ENCODE peak calls at places on chromosomes 6 and 20, in four cellular contexts. One of them, this sample, is unnamed.

GRCh38 chr20:39310363-39311037 is 348.4 kb downstream of the DHX35 start:
- DNase-seq in spleen: no peak
- DNase-seq in NB4: no peak
- DNase-seq in A549: no peak
- DNase-seq in this sample: no peak

GRCh38 chr20:6007094-6007528 is 46.7 kb downstream of the LRRN4 start:
- DNase-seq in A549: no peak
- DNase-seq in NB4: peak; percentile 39
- DNase-seq in spleen: no peak
- DNase-seq in this sample: no peak

GRCh38 chr6:17551383-17551958 is 48.6 kb upstream of the FAM8A1 start:
- DNase-seq in A549: no peak
- DNase-seq in spleen: no peak
- DNase-seq in NB4: no peak
- DNase-seq in this sample: no peak

GRCh38 chr6:98041921-98042320 is 758.9 kb upstream of the MMS22L start:
- DNase-seq in NB4: no peak
- DNase-seq in spleen: no peak
- DNase-seq in A549: no peak
- DNase-seq in this sample: no peak

GRCh38 chr20:53387983-53388675 is 205.5 kb downstream of the ZNF217 start:
- DNase-seq in NB4: no peak
- DNase-seq in A549: no peak
- DNase-seq in spleen: no peak
- DNase-seq in this sample: no peak

GRCh38 chr6:139124887-139125672 is 9.8 kb upstream of the HECA start:
- DNase-seq in spleen: peak; percentile 90
- DNase-seq in NB4: peak; percentile 92
- DNase-seq in A549: peak; percentile 53
- DNase-seq in this sample: no peak

GRCh38 chr6:64831680-64832079 is 875.3 kb downstream of the EYS start:
- DNase-seq in A549: no peak
- DNase-seq in NB4: no peak
- DNase-seq in spleen: no peak
- DNase-seq in this sample: no peak

GRCh38 chr20:50858525-50858924 is 63.7 kb downstream of the BCAS4 start:
- DNase-seq in NB4: no peak
- DNase-seq in spleen: no peak
- DNase-seq in A549: no peak
- DNase-seq in this sample: no peak

GRCh38 chr6:33926451-33926850 is 122.6 kb upstream of the MLN start:
- DNase-seq in A549: peak; percentile 8
- DNase-seq in NB4: peak; percentile 55
- DNase-seq in spleen: no peak
- DNase-seq in this sample: no peak

GRCh38 chr6:56758553-56758952 is 115.9 kb upstream of the DST start:
- DNase-seq in spleen: no peak
- DNase-seq in A549: no peak
- DNase-seq in NB4: no peak
- DNase-seq in this sample: no peak

GRCh38 chr6:56756219-56756789 is 113.6 kb upstream of the DST start:
- DNase-seq in A549: no peak
- DNase-seq in NB4: no peak
- DNase-seq in spleen: no peak
- DNase-seq in this sample: no peak

GRCh38 chr6:56758120-56758519 is 115.4 kb upstream of the DST start:
- DNase-seq in A549: no peak
- DNase-seq in NB4: no peak
- DNase-seq in spleen: no peak
- DNase-seq in this sample: no peak

GRCh38 chr6:56756791-56757582 is 114.3 kb upstream of the DST start:
- DNase-seq in NB4: no peak
- DNase-seq in spleen: no peak
- DNase-seq in A549: no peak
- DNase-seq in this sample: no peak

DNA sequence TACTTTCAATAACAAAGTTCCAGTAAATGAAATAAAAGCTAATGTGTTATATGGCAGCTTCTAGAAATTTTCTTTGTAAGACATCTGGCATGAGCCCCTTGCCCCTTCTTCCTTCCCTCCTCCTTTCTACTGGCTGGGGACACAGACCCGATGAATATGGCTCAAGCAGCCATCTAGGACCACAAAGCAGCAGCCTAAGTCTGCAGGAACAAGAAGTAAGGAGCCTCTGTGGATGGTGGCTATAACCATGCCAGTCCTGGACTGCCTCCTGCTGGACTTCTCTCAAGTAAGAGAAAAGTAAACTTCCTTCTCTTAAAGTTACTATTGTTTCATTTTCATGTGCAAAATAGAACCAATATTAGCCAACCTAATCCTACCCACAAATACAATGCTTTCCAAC is 114.9 kb upstream of the DST start:
- DNase-seq in NB4: peak; percentile 51
- DNase-seq in A549: peak; percentile 72
- DNase-seq in spleen: no peak
- DNase-seq in this sample: no peak
- TF ChIP-seq CTCF in NB4: no peak
- TF ChIP-seq CTCF in A549: peak; percentile 48
- TF ChIP-seq CTCF in spleen: peak; percentile 26
- TF ChIP-seq CTCF in this sample: no peak

GRCh38 chr6:96542702-96543101 is 20.2 kb upstream of the FHL5 start:
- DNase-seq in spleen: no peak
- DNase-seq in NB4: no peak
- DNase-seq in A549: peak; percentile 2
- DNase-seq in this sample: no peak
- TF ChIP-seq CTCF in spleen: no peak
- TF ChIP-seq CTCF in NB4: no peak
- TF ChIP-seq CTCF in A549: peak; percentile 20
- TF ChIP-seq CTCF in this sample: peak; percentile 62

GRCh38 chr6:70566751-70567382 is at the start of gene SDHAF4:
- DNase-seq in spleen: peak; percentile 98
- DNase-seq in NB4: peak; percentile 91
- DNase-seq in A549: peak; percentile 84
- DNase-seq in this sample: peak; percentile 93
- TF ChIP-seq CTCF in spleen: peak; percentile 31
- TF ChIP-seq CTCF in NB4: no peak
- TF ChIP-seq CTCF in A549: no peak
- TF ChIP-seq CTCF in this sample: no peak

GRCh38 chr6:78302411-78302810 is 564.9 kb upstream of the IRAK1BP1 start:
- DNase-seq in spleen: no peak
- DNase-seq in A549: no peak
- DNase-seq in NB4: no peak
- DNase-seq in this sample: no peak

GRCh38 chr6:78308025-78308424 is 559.3 kb upstream of the IRAK1BP1 start:
- DNase-seq in A549: peak; percentile 2
- DNase-seq in spleen: no peak
- DNase-seq in NB4: peak; percentile 26
- DNase-seq in this sample: no peak
- TF ChIP-seq CTCF in A549: no peak
- TF ChIP-seq CTCF in spleen: no peak
- TF ChIP-seq CTCF in NB4: no peak
- TF ChIP-seq CTCF in this sample: no peak

DNA sequence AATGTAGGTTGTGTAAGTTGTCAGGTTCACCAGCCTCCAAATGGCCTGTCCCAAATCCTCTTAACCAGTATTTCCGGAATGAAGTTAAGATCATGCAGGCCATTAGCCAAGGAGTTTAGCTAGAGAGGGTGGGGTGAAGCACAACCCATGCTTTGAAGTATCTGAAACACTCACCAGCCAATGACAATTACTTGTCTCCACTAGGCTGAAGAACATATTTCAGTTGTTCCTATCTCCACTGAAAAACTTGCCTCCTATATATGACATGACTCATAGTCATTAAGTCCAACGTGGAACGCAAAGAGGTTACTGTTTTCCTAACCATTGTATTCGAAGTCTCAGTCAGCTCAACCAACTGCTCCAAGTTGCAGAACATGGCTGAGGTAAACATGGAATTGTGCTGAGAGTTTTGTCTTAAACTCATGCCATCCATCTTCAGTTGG is 37.4 kb upstream of the TNFAIP3 start:
- DNase-seq in A549: no peak
- DNase-seq in spleen: no peak
- DNase-seq in NB4: no peak
- DNase-seq in this sample: no peak
- TF ChIP-seq CTCF in A549: no peak
- TF ChIP-seq CTCF in spleen: no peak
- TF ChIP-seq CTCF in NB4: no peak
- TF ChIP-seq CTCF in this sample: no peak

DNA sequence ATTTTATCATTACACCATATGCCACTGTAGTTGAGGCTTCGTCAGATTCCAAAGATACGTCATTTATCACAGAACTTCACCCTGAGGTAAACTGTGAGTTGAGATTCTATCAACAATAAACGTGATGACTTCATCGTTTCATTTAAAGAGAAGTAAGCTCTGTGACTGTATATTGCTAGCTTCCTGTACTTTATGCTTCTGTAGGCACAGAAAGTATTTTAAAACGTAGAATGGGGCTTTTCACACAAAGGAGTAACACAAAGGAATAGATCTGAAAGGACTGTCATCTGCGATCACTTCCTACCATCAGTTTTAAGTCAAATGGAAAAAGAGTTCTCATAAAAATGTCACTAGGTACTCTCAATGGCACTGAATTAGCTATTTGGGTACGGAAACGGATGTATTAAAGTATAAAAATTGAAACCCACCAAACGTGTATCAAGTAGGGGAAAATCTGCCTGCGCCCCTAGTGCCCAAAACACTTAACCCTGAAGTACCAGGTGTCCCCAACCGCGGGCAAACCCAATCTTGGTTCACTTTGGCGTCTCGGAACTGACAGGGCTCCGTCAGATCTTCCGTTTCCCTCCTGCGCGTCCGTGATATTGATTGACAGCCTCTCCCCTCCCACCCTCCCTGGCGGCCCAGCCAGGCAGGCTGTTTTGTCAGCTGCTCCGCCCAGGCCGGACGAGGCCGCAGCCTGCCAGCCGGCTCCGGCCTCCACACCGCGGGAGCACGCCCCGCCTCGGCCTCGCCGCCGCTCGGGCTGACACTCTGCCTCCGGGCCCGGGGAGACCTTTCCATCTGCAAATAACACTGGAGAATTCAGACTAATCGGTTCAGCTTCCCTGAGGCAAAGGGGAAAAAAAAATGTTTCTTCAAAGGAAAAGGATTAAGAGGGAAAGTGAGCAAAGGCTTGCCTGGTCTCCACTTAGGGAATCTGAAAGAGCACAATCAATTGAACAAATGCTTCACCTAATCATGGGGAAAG is 234.7 kb upstream of the MCHR2 start:
- DNase-seq in NB4: peak; percentile 90
- DNase-seq in A549: peak; percentile 78
- DNase-seq in spleen: peak; percentile 88
- DNase-seq in this sample: peak; percentile 75
- TF ChIP-seq CTCF in NB4: peak; percentile 12
- TF ChIP-seq CTCF in A549: no peak
- TF ChIP-seq CTCF in spleen: no peak
- TF ChIP-seq CTCF in this sample: no peak

GRCh38 chr20:34022154-34022842 is 28.6 kb downstream of the RALY start:
- DNase-seq in A549: peak; percentile 39
- DNase-seq in NB4: peak; percentile 51
- DNase-seq in spleen: no peak
- DNase-seq in this sample: no peak
- TF ChIP-seq CTCF in A549: peak; percentile 52
- TF ChIP-seq CTCF in NB4: peak; percentile 47
- TF ChIP-seq CTCF in spleen: no peak
- TF ChIP-seq CTCF in this sample: no peak

GRCh38 chr6:80010296-80010695 is 5.8 kb downstream of the TTK start:
- DNase-seq in NB4: no peak
- DNase-seq in spleen: no peak
- DNase-seq in A549: no peak
- DNase-seq in this sample: no peak
- TF ChIP-seq CTCF in NB4: no peak
- TF ChIP-seq CTCF in spleen: no peak
- TF ChIP-seq CTCF in A549: no peak
- TF ChIP-seq CTCF in this sample: no peak

GRCh38 chr6:4280721-4281120 is 145.3 kb upstream of the ECI2 start:
- DNase-seq in A549: peak; percentile 68
- DNase-seq in NB4: no peak
- DNase-seq in spleen: no peak
- DNase-seq in this sample: no peak

GRCh38 chr6:4280031-4280430 is 144.7 kb upstream of the ECI2 start:
- DNase-seq in spleen: no peak
- DNase-seq in NB4: no peak
- DNase-seq in A549: no peak
- DNase-seq in this sample: no peak

GRCh38 chr6:4282926-4283325 is 147.6 kb upstream of the ECI2 start:
- DNase-seq in spleen: no peak
- DNase-seq in NB4: no peak
- DNase-seq in A549: no peak
- DNase-seq in this sample: no peak

GRCh38 chr6:4281341-4282293 is 146.2 kb upstream of the ECI2 start:
- DNase-seq in spleen: peak; percentile 85
- DNase-seq in NB4: peak; percentile 16
- DNase-seq in A549: no peak
- DNase-seq in this sample: no peak
- TF ChIP-seq CTCF in spleen: peak; percentile 60
- TF ChIP-seq CTCF in NB4: no peak
- TF ChIP-seq CTCF in A549: no peak
- TF ChIP-seq CTCF in this sample: no peak